ENCODE peak calls at places on chromosome 7, in nine cellular contexts. L, H, Q, O, U, J, K, R and X are unnamed samples.

GRCh38 chr7:2554654-2555053 is 670 bp downstream of the BRAT1 start:
- DNase-seq in L (no peak), H (no peak), Q (no peak), O (no peak), U (no peak), J (no peak), K (no peak), R (no peak), X (no peak)

GRCh38 chr7:75993689-75994387 is 557 bp downstream of the TMEM120A start:
- DNase-seq in L (peak), H (peak), Q (no peak), O (peak), U (peak), J (peak), K (peak), R (peak), X (no peak)

GRCh38 chr7:116901143-116901542 is 38.8 kb downstream of the CAPZA2 start:
- DNase-seq in L (no peak), H (no peak), Q (no peak), O (no peak), U (no peak), J (no peak), K (no peak), R (no peak), X (no peak)

GRCh38 chr7:81447351-81447952 is 322.4 kb downstream of the HGF start:
- DNase-seq in L (peak), H (peak), Q (no peak), O (peak), U (no peak), J (no peak), K (no peak), R (no peak), X (peak)

GRCh38 chr7:147818338-147818737 is 772.2 kb upstream of the C7orf33 start:
- DNase-seq in L (no peak), H (no peak), Q (no peak), O (no peak), U (no peak), J (no peak), K (no peak), R (no peak), X (no peak)

GRCh38 chr7:100035865-100036264 is 13.7 kb upstream of the ZSCAN21 start:
- DNase-seq in L (no peak), H (no peak), Q (no peak), O (peak), U (no peak), J (no peak), K (no peak), R (no peak), X (no peak)

GRCh38 chr7:98294798-98295382 is 13.4 kb downstream of the BRI3 start:
- DNase-seq in L (no peak), H (peak), Q (no peak), O (peak), U (peak), J (no peak), K (no peak), R (peak), X (no peak)

GRCh38 chr7:6028563-6028962 is 2.6 kb upstream of the ANKRD61 start:
- DNase-seq in L (no peak), H (no peak), Q (no peak), O (no peak), U (no peak), J (no peak), K (no peak), R (no peak), X (no peak)

GRCh38 chr7:17921891-17922416 is 18.3 kb downstream of the SNX13 start:
- DNase-seq in L (no peak), H (no peak), Q (no peak), O (no peak), U (no peak), J (no peak), K (no peak), R (no peak), X (no peak)

GRCh38 chr7:13139436-13139835 is 452.0 kb downstream of the ARL4A start:
- DNase-seq in L (no peak), H (no peak), Q (no peak), O (no peak), U (no peak), J (no peak), K (no peak), R (no peak), X (no peak)

GRCh38 chr7:103551006-103551405 is 105.0 kb upstream of the SLC26A5 start:
- DNase-seq in L (no peak), H (no peak), Q (no peak), O (no peak), U (no peak), J (no peak), K (no peak), R (no peak), X (no peak)

GRCh38 chr7:118590107-118590506 is 365.6 kb downstream of the ANKRD7 start:
- DNase-seq in L (no peak), H (no peak), Q (no peak), O (peak), U (no peak), J (no peak), K (no peak), R (no peak), X (peak)

GRCh38 chr7:128704909-128705308 is 32.8 kb downstream of the GARIN1A start:
- DNase-seq in L (no peak), H (no peak), Q (no peak), O (no peak), U (no peak), J (no peak), K (no peak), R (no peak), X (no peak)

GRCh38 chr7:97126483-97127171 is 9.1 kb downstream of the SDHAF3 start:
- DNase-seq in L (no peak), H (peak), Q (no peak), O (peak), U (no peak), J (no peak), K (no peak), R (no peak), X (no peak)

GRCh38 chr7:66948480-66949109 is 27.6 kb downstream of the TMEM248 start:
- DNase-seq in L (no peak), H (no peak), Q (no peak), O (no peak), U (no peak), J (no peak), K (no peak), R (no peak), X (no peak)

GRCh38 chr7:118080947-118081346 is 103.0 kb upstream of the LSM8 start:
- DNase-seq in L (peak), H (no peak), Q (no peak), O (peak), U (no peak), J (no peak), K (no peak), R (no peak), X (no peak)

GRCh38 chr7:47449810-47450586 is 131.9 kb downstream of the TNS3 start:
- DNase-seq in L (peak), H (peak), Q (no peak), O (peak), U (no peak), J (no peak), K (peak), R (no peak), X (no peak)

GRCh38 chr7:110210941-110211608 is 879.9 kb upstream of the LRRN3 start:
- DNase-seq in L (no peak), H (no peak), Q (no peak), O (no peak), U (no peak), J (no peak), K (no peak), R (no peak), X (no peak)

GRCh38 chr7:29270579-29270978 is 76.0 kb downstream of the CHN2 start:
- DNase-seq in L (peak), H (no peak), Q (no peak), O (no peak), U (no peak), J (no peak), K (no peak), R (no peak), X (no peak)

GRCh38 chr7:155305251-155305904 is 7.7 kb downstream of the INSIG1 start:
- DNase-seq in L (no peak), H (no peak), Q (no peak), O (no peak), U (no peak), J (no peak), K (no peak), R (no peak), X (no peak)

GRCh38 chr7:43572516-43573049 is 10.3 kb upstream of the STK17A start:
- DNase-seq in L (peak), H (peak), Q (peak), O (peak), U (no peak), J (no peak), K (no peak), R (no peak), X (peak)

GRCh38 chr7:4861673-4862072 is at the start of gene PAPOLB:
- DNase-seq in L (no peak), H (peak), Q (peak), O (no peak), U (peak), J (no peak), K (no peak), R (no peak), X (no peak)

GRCh38 chr7:45147858-45148652 is 9.5 kb upstream of the RAMP3 start:
- DNase-seq in L (no peak), H (no peak), Q (no peak), O (no peak), U (no peak), J (no peak), K (peak), R (no peak), X (no peak)

GRCh38 chr7:88090233-88090632 is 129.6 kb downstream of the SRI start:
- DNase-seq in L (no peak), H (no peak), Q (no peak), O (no peak), U (no peak), J (no peak), K (no peak), R (no peak), X (no peak)

GRCh38 chr7:65387893-65388292 is 14.2 kb downstream of the ZNF92 start:
- DNase-seq in L (no peak), H (no peak), Q (no peak), O (no peak), U (no peak), J (no peak), K (no peak), R (no peak), X (no peak)

GRCh38 chr7:20200361-20200760 is 16.8 kb downstream of the MACC1 start:
- DNase-seq in L (no peak), H (no peak), Q (no peak), O (no peak), U (no peak), J (no peak), K (no peak), R (no peak), X (no peak)

GRCh38 chr7:1919539-1920265 is 249.6 kb downstream of the ELFN1 start:
- DNase-seq in L (no peak), H (peak), Q (no peak), O (no peak), U (peak), J (peak), K (no peak), R (no peak), X (no peak)

GRCh38 chr7:137904826-137905225 is 58.1 kb upstream of the DGKI start:
- DNase-seq in L (no peak), H (peak), Q (no peak), O (no peak), U (no peak), J (no peak), K (no peak), R (no peak), X (no peak)

GRCh38 chr7:34761627-34762026 is 103.6 kb downstream of the NPSR1 start:
- DNase-seq in L (no peak), H (peak), Q (no peak), O (peak), U (no peak), J (no peak), K (no peak), R (no peak), X (no peak)

GRCh38 chr7:39413866-39414668 is 152.1 kb upstream of the YAE1 start:
- DNase-seq in L (peak), H (peak), Q (peak), O (peak), U (peak), J (peak), K (peak), R (peak), X (peak)

GRCh38 chr7:121436136-121436535 is 40.0 kb upstream of the FAM3C start:
- DNase-seq in L (no peak), H (no peak), Q (no peak), O (no peak), U (no peak), J (no peak), K (no peak), R (no peak), X (no peak)

GRCh38 chr7:50353201-50353600 is 48.7 kb downstream of the IKZF1 start:
- DNase-seq in L (no peak), H (no peak), Q (no peak), O (no peak), U (no peak), J (no peak), K (no peak), R (no peak), X (no peak)

GRCh38 chr7:70193514-70193913 is 595.2 kb downstream of the AUTS2 start:
- DNase-seq in L (peak), H (no peak), Q (no peak), O (peak), U (no peak), J (no peak), K (no peak), R (no peak), X (no peak)

GRCh38 chr7:110620336-110620735 is 470.6 kb upstream of the LRRN3 start:
- DNase-seq in L (no peak), H (no peak), Q (no peak), O (no peak), U (no peak), J (no peak), K (no peak), R (no peak), X (no peak)

GRCh38 chr7:94392391-94392782 is 2.3 kb upstream of the COL1A2 start:
- DNase-seq in L (peak), H (peak), Q (no peak), O (peak), U (no peak), J (no peak), K (no peak), R (no peak), X (no peak)
- H3K4me3 ChIP-seq in L (peak), H (peak), Q (no peak), O (peak), U (no peak), J (peak), K (no peak), R (no peak), X (no peak)

GRCh38 chr7:152158801-152159587 is 133.5 kb downstream of the GALNT11 start:
- DNase-seq in L (no peak), H (no peak), Q (no peak), O (no peak), U (no peak), J (no peak), K (no peak), R (no peak), X (no peak)
- H3K4me3 ChIP-seq in L (no peak), H (no peak), Q (no peak), O (no peak), U (no peak), J (no peak), K (no peak), R (no peak), X (no peak)

GRCh38 chr7:91570600-91570999 is 306.4 kb downstream of the FZD1 start:
- DNase-seq in L (no peak), H (no peak), Q (no peak), O (no peak), U (no peak), J (no peak), K (no peak), R (no peak), X (no peak)
- H3K4me3 ChIP-seq in L (no peak), H (no peak), Q (no peak), O (no peak), U (no peak), J (no peak), K (no peak), R (no peak), X (no peak)

DNA sequence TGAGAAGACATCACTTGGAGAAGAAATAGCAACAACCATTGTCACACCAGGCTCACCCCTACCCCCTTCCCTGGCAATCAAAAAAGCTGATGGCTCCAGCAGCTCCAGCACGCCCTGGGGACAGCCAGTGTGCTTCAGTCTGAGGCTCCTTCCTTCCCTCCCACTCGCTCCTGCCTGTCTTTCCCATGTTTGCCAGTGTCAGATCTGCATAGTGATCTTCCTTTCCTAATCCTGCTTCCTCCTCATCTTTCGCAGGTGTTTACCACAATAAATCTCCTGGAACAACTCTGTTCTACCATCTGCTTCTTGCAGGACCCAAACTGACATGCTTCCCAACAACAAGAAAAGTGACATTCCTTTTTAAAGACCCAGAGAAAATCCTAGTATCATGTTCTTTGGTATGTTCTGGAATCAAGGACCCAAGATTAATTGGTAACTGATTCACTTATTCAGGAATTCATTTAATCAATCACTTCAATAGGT is 57.1 kb downstream of the STEAP1B start:
- DNase-seq in L (no peak), H (no peak), Q (no peak), O (no peak), U (no peak), J (no peak), K (no peak), R (no peak), X (no peak)
- H3K4me3 ChIP-seq in L (no peak), H (no peak), Q (no peak), O (no peak), U (no peak), J (no peak), K (no peak), R (no peak), X (no peak)

DNA sequence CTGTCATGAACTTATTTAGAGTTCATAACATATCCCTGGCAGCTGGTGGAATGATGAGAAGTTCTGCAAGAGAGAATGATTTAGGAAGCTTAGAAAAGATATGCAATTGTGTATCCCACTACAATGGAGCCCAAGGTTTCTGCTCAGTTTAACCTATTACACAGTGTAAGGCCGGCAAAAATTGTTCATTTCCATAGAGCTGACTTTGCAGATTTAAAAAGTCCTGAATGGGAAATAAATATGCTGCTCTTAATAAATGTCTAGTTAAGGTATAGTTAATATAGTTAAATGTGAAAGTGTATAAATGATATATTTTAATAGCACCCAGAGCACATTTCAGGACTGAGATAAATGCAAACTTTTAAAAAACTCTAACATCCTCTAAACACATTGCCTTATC is 149.9 kb downstream of the EVX1 start:
- DNase-seq in L (no peak), H (no peak), Q (no peak), O (no peak), U (no peak), J (no peak), K (no peak), R (no peak), X (no peak)
- H3K4me3 ChIP-seq in L (no peak), H (no peak), Q (no peak), O (no peak), U (no peak), J (no peak), K (no peak), R (no peak), X (no peak)

GRCh38 chr7:19144661-19145428 is at the start of gene FERD3L:
- DNase-seq in L (no peak), H (no peak), Q (no peak), O (no peak), U (no peak), J (no peak), K (peak), R (no peak), X (no peak)
- H3K4me3 ChIP-seq in L (no peak), H (peak), Q (no peak), O (peak), U (peak), J (peak), K (no peak), R (no peak), X (no peak)

DNA sequence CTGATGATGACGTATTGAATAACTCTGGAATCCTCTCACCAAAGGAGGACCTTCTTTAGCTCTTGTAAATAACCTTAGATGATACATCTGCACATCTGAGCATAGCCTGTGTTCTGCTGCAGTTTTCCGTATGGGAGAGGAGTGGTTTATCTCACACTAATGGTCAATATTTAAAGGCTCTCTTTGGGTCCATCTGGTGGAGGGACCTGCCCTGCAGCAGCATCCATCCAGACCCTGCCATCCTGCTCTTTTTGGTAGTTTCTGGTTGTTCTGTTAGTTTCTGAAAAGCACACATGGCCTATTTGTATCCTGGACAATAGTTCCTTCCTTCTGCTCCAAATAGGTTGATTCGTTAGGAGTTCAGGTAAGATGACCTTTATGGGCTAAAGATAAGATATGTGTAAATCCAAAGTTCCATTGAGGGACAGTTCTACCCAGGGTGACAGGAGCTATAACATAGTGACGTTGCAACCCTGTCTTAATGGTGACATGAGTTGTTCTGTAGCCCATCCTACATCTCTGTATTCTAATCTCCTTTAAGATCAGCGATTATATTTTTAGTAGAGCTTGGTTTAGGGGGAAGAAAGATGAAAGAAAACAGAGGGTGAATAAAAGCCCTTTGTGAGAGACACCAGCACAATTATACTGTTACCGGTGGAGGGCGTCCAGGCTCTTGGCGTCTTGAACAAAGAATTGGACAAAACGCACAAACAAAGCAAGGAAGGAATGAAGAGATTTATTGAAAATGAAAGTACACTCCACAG is 60.0 kb upstream of the KLF14 start:
- DNase-seq in L (peak), H (peak), Q (no peak), O (peak), U (no peak), J (no peak), K (no peak), R (no peak), X (no peak)
- H3K4me3 ChIP-seq in L (no peak), H (peak), Q (no peak), O (peak), U (no peak), J (no peak), K (no peak), R (no peak), X (no peak)

GRCh38 chr7:90540406-90540805 is 55.7 kb upstream of the CDK14 start:
- DNase-seq in L (no peak), H (peak), Q (no peak), O (no peak), U (no peak), J (no peak), K (no peak), R (no peak), X (no peak)

GRCh38 chr7:90536449-90536848 is 59.7 kb upstream of the CDK14 start:
- DNase-seq in L (no peak), H (no peak), Q (no peak), O (no peak), U (no peak), J (no peak), K (no peak), R (no peak), X (no peak)

GRCh38 chr7:90538405-90538804 is 57.7 kb upstream of the CDK14 start:
- DNase-seq in L (no peak), H (no peak), Q (no peak), O (no peak), U (no peak), J (no peak), K (no peak), R (no peak), X (no peak)
- H3K4me3 ChIP-seq in L (no peak), H (no peak), Q (no peak), O (no peak), U (no peak), J (no peak), K (no peak), R (no peak), X (no peak)

GRCh38 chr7:83861-84632 is 108.3 kb upstream of the FAM20C start:
- DNase-seq in L (no peak), H (no peak), Q (no peak), O (no peak), U (no peak), J (no peak), K (no peak), R (no peak), X (no peak)
- H3K4me3 ChIP-seq in L (no peak), H (no peak), Q (no peak), O (no peak), U (no peak), J (no peak), K (no peak), R (no peak), X (no peak)

GRCh38 chr7:90595801-90596683 is at the start of gene CDK14:
- DNase-seq in L (peak), H (peak), Q (peak), O (peak), U (peak), J (peak), K (peak), R (peak), X (no peak)
- H3K4me3 ChIP-seq in L (peak), H (peak), Q (no peak), O (peak), U (peak), J (peak), K (peak), R (peak), X (peak)